ENCODE peak calls at places on chromosomes 16 and 17, in seven cellular contexts. R is heart left ventricle; H is IMR-90; N is fibroblast of lung; B is left lung; U is A549; G is CD4-positive, alpha-beta T cell. Q is an unnamed sample.

GRCh38 chr17:81387235-81388060 is 7.8 kb upstream of the BAHCC1 start:
- DNase-seq in U (peak), N (peak), B (no peak), H (peak), R (peak), G (no peak), Q (no peak)

GRCh38 chr16:58121132-58121531 is 8.0 kb downstream of the CFAP20 start:
- DNase-seq in H (no peak), N (no peak), R (no peak), U (no peak), B (no peak), G (no peak), Q (no peak)

GRCh38 chr17:35486920-35487727 is 38.6 kb upstream of the SLFN13 start:
- DNase-seq in H (peak), G (peak), N (peak), U (peak), B (peak), R (peak), Q (no peak)

GRCh38 chr17:49602783-49603182 is 27.1 kb downstream of the NXPH3 start:
- DNase-seq in B (no peak), N (no peak), R (no peak), H (no peak), U (no peak), G (no peak), Q (no peak)

GRCh38 chr17:49898547-49899490 is 51.0 kb upstream of the TAC4 start:
- DNase-seq in R (no peak), B (no peak), N (no peak), G (no peak), U (peak), H (no peak), Q (no peak)

GRCh38 chr16:59046335-59046734 is 312.2 kb upstream of the GOT2 start:
- DNase-seq in H (peak), U (no peak), G (no peak), N (peak), B (no peak), R (no peak), Q (no peak)

GRCh38 chr16:67878232-67878631 is 5.4 kb downstream of the EDC4 start:
- DNase-seq in G (no peak), R (no peak), U (no peak), H (no peak), B (no peak), N (no peak), Q (no peak)

GRCh38 chr17:79583475-79583874 is 27.4 kb downstream of the RBFOX3 start:
- DNase-seq in U (no peak), G (no peak), H (no peak), B (no peak), R (no peak), N (no peak), Q (no peak)

GRCh38 chr17:80423536-80424225 is 8.7 kb downstream of the ENDOV start:
- DNase-seq in G (no peak), U (no peak), R (no peak), B (no peak), N (no peak), H (no peak), Q (no peak)

GRCh38 chr17:30191072-30191471 is 44.4 kb downstream of the SLC6A4 start:
- DNase-seq in B (no peak), H (no peak), N (no peak), U (no peak), R (no peak), G (no peak), Q (no peak)

GRCh38 chr17:72975509-72975908 is 117.0 kb downstream of the SLC39A11 start:
- DNase-seq in B (no peak), N (no peak), R (no peak), U (no peak), H (no peak), G (no peak), Q (no peak)
- H3K27ac ChIP-seq in B (no peak), N (no peak), R (no peak), U (no peak), H (no peak), G (no peak), Q (no peak)

GRCh38 chr17:3592216-3592860 is 16.9 kb downstream of the TRPV1 start:
- DNase-seq in B (no peak), H (no peak), N (no peak), R (no peak), U (no peak), G (no peak), Q (no peak)
- H3K27ac ChIP-seq in B (no peak), H (no peak), N (no peak), R (no peak), U (no peak), G (no peak), Q (peak)

GRCh38 chr16:50626868-50627267 is 54.2 kb downstream of the SNX20 start:
- DNase-seq in H (no peak), N (no peak), R (no peak), G (no peak), B (no peak), U (no peak), Q (no peak)
- H3K27ac ChIP-seq in H (no peak), N (no peak), R (no peak), G (no peak), B (no peak), U (no peak), Q (no peak)

DNA sequence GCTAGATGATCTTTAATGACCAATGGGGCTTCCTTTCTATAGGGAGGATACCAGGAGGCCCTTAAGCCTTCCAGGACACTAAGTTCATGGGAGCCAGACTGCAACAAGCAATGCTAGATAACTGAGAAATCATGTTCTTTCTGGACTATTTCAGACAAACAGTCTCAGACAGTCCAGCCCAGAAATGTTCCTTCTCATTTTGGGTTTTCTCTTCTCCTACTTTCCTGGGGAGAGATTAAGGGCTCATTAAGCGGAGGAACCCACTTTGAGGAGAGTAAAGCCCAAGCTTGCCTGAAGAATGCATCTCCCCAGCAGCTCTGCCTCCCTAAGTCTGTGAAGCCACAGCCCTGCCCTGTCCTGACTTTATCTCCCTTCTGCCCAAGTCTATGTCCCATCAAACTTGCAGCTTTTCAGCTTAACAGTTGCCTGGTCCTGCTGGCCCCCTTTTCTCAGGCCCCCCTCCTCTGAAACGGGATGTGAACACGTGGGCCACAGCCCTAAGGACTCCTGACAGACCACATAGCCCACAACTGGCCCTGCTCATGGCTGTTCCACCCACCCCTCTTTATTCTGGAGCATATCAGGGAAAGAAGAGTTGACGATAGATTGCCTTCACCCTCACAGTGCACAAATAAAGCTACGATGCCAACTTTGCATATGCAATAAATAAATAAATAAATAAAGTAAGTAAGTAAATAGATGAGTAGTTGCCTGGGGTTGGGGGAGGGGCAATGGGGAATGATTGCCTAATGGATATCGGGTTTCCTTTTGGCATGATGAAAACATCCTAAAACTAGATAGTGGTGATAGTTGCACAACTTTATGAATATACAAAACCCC is 111.0 kb downstream of the N4BP1 start:
- DNase-seq in G (no peak), U (no peak), H (peak), B (no peak), N (peak), R (no peak), Q (no peak)
- H3K27ac ChIP-seq in G (no peak), U (peak), H (peak), B (peak), N (no peak), R (peak), Q (no peak)

GRCh38 chr16:86949630-86950029 is 367.6 kb downstream of the C16orf95 start:
- DNase-seq in R (no peak), B (no peak), N (no peak), G (no peak), U (no peak), H (no peak), Q (no peak)
- H3K27ac ChIP-seq in R (no peak), B (no peak), N (no peak), G (no peak), U (peak), H (no peak), Q (no peak)

GRCh38 chr17:48546924-48547838 is 2.3 kb upstream of the HOXB2 start:
- DNase-seq in B (no peak), R (no peak), N (peak), G (no peak), U (no peak), H (peak), Q (no peak)
- H3K27ac ChIP-seq in B (peak), R (peak), N (peak), G (peak), U (no peak), H (peak), Q (no peak)

GRCh38 chr17:65564793-65565192 is 3.3 kb upstream of the AXIN2 start:
- DNase-seq in B (no peak), G (no peak), H (peak), R (no peak), U (no peak), N (peak), Q (peak)

GRCh38 chr17:65567566-65567965 is 6.1 kb upstream of the AXIN2 start:
- DNase-seq in R (no peak), B (no peak), N (no peak), H (no peak), U (no peak), G (no peak), Q (no peak)

GRCh38 chr17:65562206-65562531 is 721 bp upstream of the AXIN2 start:
- DNase-seq in H (no peak), N (no peak), R (no peak), G (no peak), B (no peak), U (no peak), Q (no peak)

GRCh38 chr17:65568918-65569317 is 7.5 kb upstream of the AXIN2 start:
- DNase-seq in G (no peak), R (no peak), H (no peak), U (no peak), N (no peak), B (no peak), Q (no peak)

DNA sequence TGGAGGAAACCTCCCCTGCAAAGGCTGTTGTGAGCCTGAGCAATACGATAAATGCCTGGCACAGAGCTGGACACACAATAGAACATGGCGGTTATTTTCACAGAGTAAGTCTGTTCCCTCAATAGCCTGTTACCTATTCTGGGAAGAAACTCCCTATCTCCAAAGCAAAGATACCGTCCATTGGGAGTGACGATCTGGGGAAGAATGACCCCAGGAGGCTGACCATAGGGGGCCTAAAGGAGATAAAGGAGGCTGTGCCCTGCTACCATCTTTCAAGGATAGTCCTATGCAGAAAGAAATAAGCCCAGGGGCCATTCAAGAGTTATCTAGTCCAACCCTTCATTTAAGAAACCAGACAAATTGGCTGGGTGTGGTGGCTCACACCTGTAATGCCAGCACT is 4.1 kb upstream of the AXIN2 start:
- DNase-seq in U (no peak), G (no peak), R (no peak), H (no peak), B (no peak), N (no peak), Q (no peak)
- H3K27ac ChIP-seq in U (no peak), G (no peak), R (no peak), H (no peak), B (no peak), N (no peak), Q (no peak)

GRCh38 chr17:77188084-77189066 is 47.6 kb downstream of the SEC14L1 start:
- DNase-seq in R (no peak), U (no peak), G (no peak), H (no peak), N (peak), B (no peak), Q (no peak)

GRCh38 chr17:77191266-77191665 is 50.5 kb downstream of the SEC14L1 start:
- DNase-seq in U (no peak), B (no peak), H (no peak), R (no peak), N (no peak), G (no peak), Q (no peak)

GRCh38 chr17:77186141-77186604 is 45.4 kb downstream of the SEC14L1 start:
- DNase-seq in B (no peak), N (no peak), H (no peak), R (peak), G (no peak), U (no peak), Q (no peak)

GRCh38 chr17:77190561-77190960 is 49.8 kb downstream of the SEC14L1 start:
- DNase-seq in H (no peak), N (no peak), R (no peak), G (no peak), U (no peak), B (no peak), Q (no peak)

DNA sequence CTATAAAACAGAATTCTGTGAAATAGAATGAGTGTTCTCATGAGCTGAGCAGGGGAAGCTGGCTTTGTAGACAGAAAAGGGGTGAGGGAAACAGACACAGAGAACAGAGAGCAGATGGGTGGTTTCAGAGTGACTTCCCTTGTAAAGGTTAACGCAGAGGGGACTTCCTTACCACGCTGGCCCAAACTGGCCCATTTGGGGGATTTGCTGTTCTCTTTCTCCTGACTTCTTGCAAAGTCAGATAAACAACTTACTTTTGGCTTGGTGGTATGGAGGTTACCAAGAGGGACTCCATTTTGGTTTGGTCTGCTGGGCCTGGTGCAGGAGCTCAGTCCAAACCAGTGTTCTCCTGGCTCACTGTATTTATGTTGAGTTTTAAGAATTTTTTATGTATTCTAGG is 48.4 kb downstream of the SEC14L1 start:
- DNase-seq in B (no peak), H (no peak), U (no peak), G (no peak), N (no peak), R (no peak), Q (no peak)
- H3K27ac ChIP-seq in B (no peak), H (no peak), U (no peak), G (no peak), N (no peak), R (peak), Q (no peak)

DNA sequence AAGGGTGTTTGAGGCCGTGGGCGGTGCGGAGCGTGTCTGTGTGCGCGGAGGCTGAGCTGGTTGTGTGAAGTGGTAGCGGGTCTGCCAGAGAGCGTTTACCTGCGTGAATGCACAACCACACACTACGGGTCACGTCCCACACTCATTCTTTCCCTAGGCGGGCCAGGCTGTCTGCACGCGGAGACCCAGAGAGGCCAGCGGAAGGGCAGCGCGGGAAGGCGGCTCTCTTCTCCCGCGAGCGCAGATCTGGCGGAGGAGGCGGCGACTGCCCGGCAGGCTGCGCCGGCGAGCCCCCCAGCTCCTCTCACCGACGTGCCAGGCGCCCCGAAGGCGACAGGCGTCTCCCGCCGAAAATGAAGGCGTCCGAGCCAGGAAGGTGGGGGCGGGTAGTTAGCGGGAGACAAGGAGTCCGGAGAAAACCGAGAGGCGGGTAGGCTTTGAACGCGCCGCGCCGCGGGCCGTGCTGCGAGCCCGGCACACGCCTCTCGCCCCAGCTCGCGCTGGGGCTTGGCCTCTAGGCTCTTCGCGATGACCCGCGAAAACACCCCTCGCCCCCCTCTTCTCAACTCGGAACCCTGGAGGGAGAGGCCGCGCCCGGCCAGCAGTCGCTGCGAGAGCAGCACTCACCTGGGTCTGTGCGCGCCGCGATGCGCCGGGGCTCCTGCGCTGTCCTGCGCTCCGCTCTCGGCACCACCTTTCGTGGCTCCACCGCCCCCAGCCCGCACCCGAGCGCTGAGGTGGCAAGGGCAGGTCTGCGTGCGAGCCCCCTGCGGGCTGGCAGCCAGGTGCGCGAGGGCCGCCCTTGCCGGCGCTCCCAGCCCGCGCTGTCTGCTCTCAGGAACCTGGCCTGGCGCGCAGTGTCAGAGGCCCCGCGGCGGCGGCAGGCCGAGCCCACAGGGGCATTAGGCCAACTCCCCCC is 2.0 kb upstream of the FOXF1 start:
- DNase-seq in U (no peak), N (peak), R (no peak), B (no peak), H (no peak), G (no peak), Q (no peak)
- H3K27ac ChIP-seq in U (no peak), N (peak), R (no peak), B (peak), H (peak), G (no peak), Q (peak)